ENCODE peak calls at places on chromosomes 1 and 21, in four cellular contexts. Q is hypothalamus; X is adrenal gland; G is stimulated activated naive CD8-positive, alpha-beta T cell treated with anti-CD3 and anti-CD28 coated beads, Interleukin-15, amount 100 ng/mL, for 72 hours. U is an unnamed sample.

GRCh38 chr1:91889717-91890459 is 3.9 kb upstream of the TGFBR3 start:
- DNase-seq in G (no peak), Q (no peak), X (no peak), U (no peak)

GRCh38 chr1:154603317-154603716 is 4.7 kb downstream of the ADAR start:
- DNase-seq in X (no peak), Q (no peak), G (no peak), U (no peak)

GRCh38 chr1:200872446-200873115 is at the start of gene GPR25:
- DNase-seq in G (no peak), X (no peak), Q (no peak), U (no peak)

GRCh38 chr1:47841356-47841755 is 155.8 kb downstream of the TRABD2B start:
- DNase-seq in Q (no peak), G (no peak), X (no peak), U (no peak)

GRCh38 chr1:202069670-202070069 is 53.0 kb upstream of the GPR37L1 start:
- DNase-seq in X (no peak), Q (no peak), G (no peak), U (no peak)

GRCh38 chr1:244963231-244963826 is 99.0 kb upstream of the HNRNPU start:
- DNase-seq in Q (no peak), X (no peak), G (no peak), U (no peak)

GRCh38 chr1:5704785-5705514 is 287.3 kb downstream of the NPHP4 start:
- DNase-seq in X (no peak), G (no peak), Q (no peak), U (no peak)

GRCh38 chr1:159854101-159854692 is 8.3 kb downstream of the VSIG8 start:
- DNase-seq in G (peak), X (peak), Q (peak), U (peak)

GRCh38 chr1:27087371-27087941 is 67.5 kb downstream of the SLC9A1 start:
- DNase-seq in X (no peak), Q (no peak), G (no peak), U (peak)

GRCh38 chr1:193321242-193321842 is 134.9 kb upstream of the B3GALT2 start:
- DNase-seq in X (no peak), G (no peak), Q (no peak), U (no peak)

GRCh38 chr1:9770276-9770675 is 53.5 kb downstream of the CLSTN1 start:
- DNase-seq in Q (no peak), X (no peak), G (no peak), U (no peak)

GRCh38 chr1:218499911-218500310 is 154.8 kb downstream of the TGFB2 start:
- DNase-seq in G (no peak), Q (no peak), X (no peak), U (no peak)

GRCh38 chr1:6927626-6928025 is 142.4 kb downstream of the CAMTA1 start:
- DNase-seq in Q (no peak), X (no peak), G (no peak), U (no peak)

GRCh38 chr1:14516974-14517812 is 81.3 kb upstream of the KAZN start:
- DNase-seq in Q (no peak), G (no peak), X (no peak), U (no peak)

GRCh38 chr1:175540928-175541645 is 202.3 kb downstream of the TNR start:
- DNase-seq in G (no peak), Q (no peak), X (no peak), U (no peak)

GRCh38 chr1:233112184-233113008 is 162.0 kb downstream of the NTPCR start:
- DNase-seq in G (no peak), Q (no peak), X (peak), U (no peak)

GRCh38 chr1:87830579-87830978 is 501.9 kb downstream of the LMO4 start:
- DNase-seq in G (no peak), X (no peak), Q (no peak), U (no peak)

GRCh38 chr1:47771766-47772165 is 225.4 kb downstream of the TRABD2B start:
- DNase-seq in X (no peak), Q (no peak), G (no peak), U (no peak)

GRCh38 chr21:17925900-17926299 is 106.7 kb upstream of the C21orf91 start:
- DNase-seq in Q (no peak), G (no peak), X (no peak), U (no peak)

GRCh38 chr1:155305881-155306391 is 2.7 kb upstream of the FDPS start:
- DNase-seq in Q (no peak), G (no peak), X (no peak), U (no peak)

GRCh38 chr1:108540977-108541376 is 18.9 kb upstream of the EEIG2 start:
- DNase-seq in Q (no peak), G (no peak), X (no peak), U (no peak)

GRCh38 chr1:19706136-19706535 is 41.5 kb downstream of the HTR6 start:
- DNase-seq in Q (no peak), G (no peak), X (no peak), U (no peak)

GRCh38 chr1:47984175-47984789 is 12.9 kb downstream of the TRABD2B start:
- DNase-seq in G (no peak), Q (no peak), X (no peak), U (no peak)

GRCh38 chr1:76298399-76298798 is 223.9 kb downstream of the ST6GALNAC3 start:
- DNase-seq in G (no peak), X (no peak), Q (no peak), U (no peak)

GRCh38 chr1:197859024-197859423 is 43.4 kb upstream of the C1orf53 start:
- DNase-seq in Q (no peak), G (no peak), X (no peak), U (no peak)

GRCh38 chr1:81699234-81699633 is 101.5 kb upstream of the ADGRL2 start:
- DNase-seq in Q (no peak), X (no peak), G (no peak), U (no peak)

GRCh38 chr21:46179708-46180078 is 4.6 kb downstream of the SPATC1L start:
- DNase-seq in X (peak), G (no peak), Q (no peak), U (no peak)

GRCh38 chr1:20342294-20343148 is 51.8 kb downstream of the VWA5B1 start:
- DNase-seq in X (no peak), Q (no peak), G (no peak), U (no peak)

GRCh38 chr1:17206196-17206595 is 1.3 kb downstream of the PADI1 start:
- DNase-seq in G (no peak), Q (no peak), X (no peak), U (no peak)

GRCh38 chr1:71655604-71656003 is 574.8 kb upstream of the ZRANB2 start:
- DNase-seq in G (no peak), Q (no peak), X (no peak), U (no peak)

GRCh38 chr1:167043752-167044488 is 46.3 kb downstream of the GPA33 start:
- DNase-seq in X (peak), Q (peak), G (peak), U (no peak)

GRCh38 chr21:39660596-39660995 is 47.9 kb downstream of the B3GALT5 start:
- DNase-seq in X (peak), Q (no peak), G (no peak), U (no peak)

GRCh38 chr1:53341521-53341895 is 13.6 kb upstream of the LRP8 start:
- DNase-seq in G (no peak), X (no peak), Q (no peak), U (no peak)

GRCh38 chr1:4627353-4627752 is 27.1 kb upstream of the AJAP1 start:
- DNase-seq in Q (no peak), G (no peak), X (no peak), U (no peak)